ENCODE peak calls at places on chromosomes 4 and X, in four cellular contexts. One of them, this sample, is unnamed.

GRCh38 chrX:39907964-39908616 is 189.7 kb downstream of the BCOR start:
- DNase-seq in GM12878: no peak
- DNase-seq in HepG2: peak; percentile 61
- DNase-seq in K562: no peak
- DNase-seq in this sample: no peak

GRCh38 chr4:71941001-71941400 is 90.8 kb upstream of the NPFFR2 start:
- DNase-seq in HepG2: peak; percentile 1
- DNase-seq in GM12878: no peak
- DNase-seq in K562: peak; percentile 21
- DNase-seq in this sample: peak; percentile 25

GRCh38 chr4:40280586-40280985 is 54.5 kb upstream of the CHRNA9 start:
- DNase-seq in K562: no peak
- DNase-seq in HepG2: no peak
- DNase-seq in GM12878: no peak
- DNase-seq in this sample: no peak

GRCh38 chr4:151669990-151670389 is 90.8 kb downstream of the GATB start:
- DNase-seq in HepG2: no peak
- DNase-seq in K562: no peak
- DNase-seq in GM12878: no peak
- DNase-seq in this sample: no peak

GRCh38 chr4:105952596-105952995 is 57.3 kb downstream of the NPNT start:
- DNase-seq in K562: no peak
- DNase-seq in GM12878: no peak
- DNase-seq in HepG2: no peak
- DNase-seq in this sample: no peak

GRCh38 chrX:43968347-43968746 is 4.8 kb downstream of the NDP start:
- DNase-seq in K562: no peak
- DNase-seq in GM12878: no peak
- DNase-seq in HepG2: no peak
- DNase-seq in this sample: no peak

GRCh38 chrX:96407043-96407442 is 277.6 kb upstream of the DIAPH2 start:
- DNase-seq in K562: no peak
- DNase-seq in GM12878: no peak
- DNase-seq in HepG2: peak; percentile 45
- DNase-seq in this sample: no peak

GRCh38 chr4:48432017-48432416 is 51.1 kb upstream of the SLC10A4 start:
- DNase-seq in HepG2: no peak
- DNase-seq in GM12878: no peak
- DNase-seq in K562: no peak
- DNase-seq in this sample: no peak

GRCh38 chr4:89765966-89766365 is 71.0 kb downstream of the SNCA start:
- DNase-seq in K562: no peak
- DNase-seq in GM12878: no peak
- DNase-seq in HepG2: no peak
- DNase-seq in this sample: no peak

GRCh38 chr4:73684097-73684496 is 56.3 kb upstream of the CXCL8 start:
- DNase-seq in HepG2: no peak
- DNase-seq in GM12878: no peak
- DNase-seq in K562: no peak
- DNase-seq in this sample: no peak

GRCh38 chr4:181147421-181147951 is 1095.7 kb upstream of the TENM3 start:
- DNase-seq in GM12878: no peak
- DNase-seq in K562: no peak
- DNase-seq in HepG2: no peak
- DNase-seq in this sample: no peak

GRCh38 chrX:154333837-154334271 is 38.3 kb downstream of the TKTL1 start:
- DNase-seq in K562: no peak
- DNase-seq in HepG2: no peak
- DNase-seq in GM12878: peak; percentile 50
- DNase-seq in this sample: no peak

GRCh38 chr4:165472943-165473676 is 94.3 kb downstream of the CPE start:
- DNase-seq in K562: no peak
- DNase-seq in GM12878: no peak
- DNase-seq in HepG2: no peak
- DNase-seq in this sample: no peak

GRCh38 chr4:180542445-180543100 is 1700.6 kb upstream of the TENM3 start:
- DNase-seq in HepG2: no peak
- DNase-seq in K562: no peak
- DNase-seq in GM12878: no peak
- DNase-seq in this sample: peak; percentile 36

GRCh38 chr4:123340381-123340701 is 56.3 kb upstream of the SPRY1 start:
- DNase-seq in HepG2: peak; percentile 78
- DNase-seq in GM12878: no peak
- DNase-seq in K562: no peak
- DNase-seq in this sample: no peak

GRCh38 chr4:123398803-123399637 is 2.4 kb downstream of the SPRY1 start:
- DNase-seq in HepG2: peak; percentile 75
- DNase-seq in GM12878: no peak
- DNase-seq in K562: no peak
- DNase-seq in this sample: peak; percentile 27

GRCh38 chrX:115058276-115058675 is 40.9 kb upstream of the IL13RA2 start:
- DNase-seq in K562: no peak
- DNase-seq in GM12878: no peak
- DNase-seq in HepG2: no peak
- DNase-seq in this sample: no peak

GRCh38 chr4:128256539-128256938 is 31.1 kb downstream of the PGRMC2 start:
- DNase-seq in GM12878: no peak
- DNase-seq in K562: no peak
- DNase-seq in HepG2: no peak
- DNase-seq in this sample: no peak

GRCh38 chr4:105674011-105674410 is 34.5 kb downstream of the INTS12 start:
- DNase-seq in GM12878: no peak
- DNase-seq in K562: no peak
- DNase-seq in HepG2: no peak
- DNase-seq in this sample: no peak

GRCh38 chr4:5892321-5893012 is 419 bp downstream of the CRMP1 start:
- DNase-seq in GM12878: no peak
- DNase-seq in HepG2: no peak
- DNase-seq in K562: no peak
- DNase-seq in this sample: no peak

DNA sequence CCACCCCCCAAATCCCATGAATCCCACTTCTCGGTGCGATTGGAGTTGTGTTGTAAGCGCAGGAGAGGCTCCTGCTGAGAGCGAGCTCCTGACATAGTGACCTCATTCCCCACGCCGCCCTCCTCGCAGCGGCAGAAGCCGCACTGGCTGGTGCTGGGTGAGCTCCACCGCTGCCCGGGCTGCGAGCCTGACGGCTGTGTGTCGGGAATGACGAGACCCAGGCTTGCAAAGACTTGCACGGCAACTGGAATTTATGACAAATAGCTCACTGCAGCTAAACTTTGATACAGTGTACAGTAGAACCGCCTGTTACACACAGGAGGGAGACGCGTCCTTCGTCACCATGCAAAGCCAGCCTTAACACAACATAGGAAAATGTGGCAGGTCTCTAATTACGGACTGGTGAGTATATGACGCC is 82.4 kb downstream of the STOX2 start:
- DNase-seq in HepG2: no peak
- DNase-seq in K562: no peak
- DNase-seq in GM12878: no peak
- DNase-seq in this sample: peak; percentile 58
- TF ChIP-seq TARDBP in HepG2: no peak
- TF ChIP-seq TARDBP in K562: no peak
- TF ChIP-seq TARDBP in GM12878: no peak
- TF ChIP-seq TARDBP in this sample: no peak

GRCh38 chrX:9308426-9308825 is 156.4 kb upstream of the TBL1X start:
- DNase-seq in GM12878: no peak
- DNase-seq in HepG2: no peak
- DNase-seq in K562: no peak
- DNase-seq in this sample: no peak

GRCh38 chrX:9315086-9315485 is 149.8 kb upstream of the TBL1X start:
- DNase-seq in GM12878: no peak
- DNase-seq in K562: no peak
- DNase-seq in HepG2: no peak
- DNase-seq in this sample: no peak

GRCh38 chrX:9310596-9310995 is 154.3 kb upstream of the TBL1X start:
- DNase-seq in GM12878: no peak
- DNase-seq in K562: no peak
- DNase-seq in HepG2: no peak
- DNase-seq in this sample: no peak

GRCh38 chrX:9312922-9313867 is 151.7 kb upstream of the TBL1X start:
- DNase-seq in HepG2: peak; percentile 13
- DNase-seq in K562: peak; percentile 53
- DNase-seq in GM12878: no peak
- DNase-seq in this sample: peak; percentile 66

GRCh38 chrX:9311411-9312160 is 153.3 kb upstream of the TBL1X start:
- DNase-seq in GM12878: no peak
- DNase-seq in HepG2: no peak
- DNase-seq in K562: no peak
- DNase-seq in this sample: no peak
- TF ChIP-seq SP1 in GM12878: no peak
- TF ChIP-seq SP1 in HepG2: no peak
- TF ChIP-seq SP1 in K562: no peak
- TF ChIP-seq SP1 in this sample: no peak

DNA sequence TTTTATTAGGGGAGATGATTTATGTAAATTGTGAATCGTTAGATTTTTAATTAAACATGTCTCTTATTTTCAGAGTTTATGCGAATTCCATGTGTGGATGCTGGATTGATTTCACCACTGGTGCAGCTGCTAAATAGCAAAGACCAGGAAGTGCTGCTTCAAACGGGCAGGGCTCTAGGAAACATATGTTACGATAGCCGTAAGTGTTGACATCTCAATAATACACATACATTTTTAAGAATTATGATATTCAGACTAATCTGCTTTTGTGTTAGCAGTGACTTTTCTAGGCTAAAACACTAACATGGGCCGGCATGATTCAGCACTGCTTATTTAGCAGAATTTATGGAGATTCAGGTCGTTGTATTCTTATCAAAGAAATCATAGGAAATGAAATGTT is 91.2 kb downstream of the RAP1GDS1 start:
- DNase-seq in K562: no peak
- DNase-seq in GM12878: no peak
- DNase-seq in HepG2: no peak
- DNase-seq in this sample: no peak
- TF ChIP-seq TARDBP in K562: no peak
- TF ChIP-seq TARDBP in GM12878: no peak
- TF ChIP-seq TARDBP in HepG2: no peak
- TF ChIP-seq TARDBP in this sample: no peak

DNA sequence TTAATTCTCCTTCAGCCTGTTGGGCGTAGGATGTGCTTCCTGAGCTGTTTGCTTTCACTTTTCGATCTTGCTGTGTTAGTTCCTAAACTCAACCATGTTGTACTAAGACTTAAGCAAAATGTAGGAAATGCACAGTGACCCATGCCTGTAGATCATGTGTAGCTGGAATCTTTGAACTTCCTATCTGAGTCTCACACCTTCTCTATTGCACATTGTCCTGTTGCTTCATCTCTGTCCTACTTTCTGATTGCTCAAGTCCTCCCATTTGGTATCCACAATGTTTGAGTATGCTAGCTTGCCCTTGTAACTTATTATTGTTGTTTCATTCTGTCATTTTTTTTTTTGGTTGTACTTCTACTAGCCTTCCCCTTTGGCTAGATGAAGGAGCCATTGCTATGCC is 239.6 kb downstream of the PPP1R2C start:
- DNase-seq in HepG2: peak; percentile 21
- DNase-seq in GM12878: no peak
- DNase-seq in K562: no peak
- DNase-seq in this sample: no peak
- TF ChIP-seq SP1 in HepG2: no peak
- TF ChIP-seq SP1 in GM12878: no peak
- TF ChIP-seq SP1 in K562: no peak
- TF ChIP-seq SP1 in this sample: no peak

This sample was measured in HEK293T.